ENCODE peak calls at places on chromosomes 11 and 22, in eight cellular contexts. One of them, this sample, is unnamed.

GRCh38 chr22:31075961-31076360 is 5.2 kb upstream of the SMTN start:
- DNase-seq in small intestine: no peak
- DNase-seq in Panc1: no peak
- DNase-seq in heart right ventricle: peak; percentile 91
- DNase-seq in IMR-90: peak; percentile 41
- DNase-seq in pancreas: peak; percentile 52
- DNase-seq in tibial nerve: peak; percentile 67
- DNase-seq in GM23338: no peak
- DNase-seq in this sample: peak; percentile 67

GRCh38 chr22:33300165-33300564 is 242.0 kb upstream of the SYN3 start:
- DNase-seq in tibial nerve: no peak
- DNase-seq in GM23338: no peak
- DNase-seq in pancreas: no peak
- DNase-seq in Panc1: no peak
- DNase-seq in IMR-90: no peak
- DNase-seq in heart right ventricle: peak; percentile 32
- DNase-seq in small intestine: no peak
- DNase-seq in this sample: no peak

GRCh38 chr11:61967924-61968757 is 707 bp upstream of the FTH1 start:
- DNase-seq in IMR-90: no peak
- DNase-seq in heart right ventricle: peak; percentile 56
- DNase-seq in Panc1: no peak
- DNase-seq in GM23338: peak; percentile 52
- DNase-seq in small intestine: peak; percentile 55
- DNase-seq in pancreas: peak; percentile 62
- DNase-seq in tibial nerve: no peak
- DNase-seq in this sample: no peak

GRCh38 chr22:30946354-30946753 is 22.2 kb downstream of the MORC2 start:
- DNase-seq in tibial nerve: no peak
- DNase-seq in small intestine: no peak
- DNase-seq in GM23338: no peak
- DNase-seq in pancreas: no peak
- DNase-seq in Panc1: no peak
- DNase-seq in IMR-90: no peak
- DNase-seq in heart right ventricle: no peak
- DNase-seq in this sample: no peak

GRCh38 chr22:35835998-35836691 is 118.5 kb downstream of the APOL5 start:
- DNase-seq in GM23338: peak; percentile 84
- DNase-seq in heart right ventricle: peak; percentile 57
- DNase-seq in IMR-90: peak; percentile 86
- DNase-seq in tibial nerve: peak; percentile 20
- DNase-seq in Panc1: no peak
- DNase-seq in pancreas: no peak
- DNase-seq in small intestine: peak; percentile 80
- DNase-seq in this sample: no peak

GRCh38 chr22:22431271-22432220 is 77.0 kb downstream of the ZNF280B start:
- DNase-seq in heart right ventricle: peak; percentile 59
- DNase-seq in Panc1: peak; percentile 24
- DNase-seq in tibial nerve: peak; percentile 70
- DNase-seq in small intestine: peak; percentile 55
- DNase-seq in GM23338: peak; percentile 81
- DNase-seq in IMR-90: peak; percentile 34
- DNase-seq in pancreas: peak; percentile 54
- DNase-seq in this sample: peak; percentile 6

GRCh38 chr11:133934599-133935550 is 21.9 kb downstream of the IGSF9B start:
- DNase-seq in Panc1: no peak
- DNase-seq in IMR-90: peak; percentile 19
- DNase-seq in GM23338: no peak
- DNase-seq in tibial nerve: peak; percentile 32
- DNase-seq in small intestine: peak; percentile 35
- DNase-seq in heart right ventricle: peak; percentile 81
- DNase-seq in pancreas: no peak
- DNase-seq in this sample: no peak

GRCh38 chr22:48318173-48318572 is 1509.5 kb downstream of the BRD1 start:
- DNase-seq in GM23338: no peak
- DNase-seq in pancreas: no peak
- DNase-seq in heart right ventricle: no peak
- DNase-seq in tibial nerve: no peak
- DNase-seq in IMR-90: no peak
- DNase-seq in Panc1: no peak
- DNase-seq in small intestine: no peak
- DNase-seq in this sample: no peak

GRCh38 chr11:22456993-22457748 is 119.0 kb downstream of the SLC17A6 start:
- DNase-seq in Panc1: no peak
- DNase-seq in IMR-90: no peak
- DNase-seq in heart right ventricle: no peak
- DNase-seq in tibial nerve: no peak
- DNase-seq in pancreas: no peak
- DNase-seq in small intestine: no peak
- DNase-seq in GM23338: no peak
- DNase-seq in this sample: no peak

GRCh38 chr11:110362916-110363574 is 66.6 kb upstream of the RDX start:
- DNase-seq in GM23338: peak; percentile 44
- DNase-seq in tibial nerve: no peak
- DNase-seq in Panc1: no peak
- DNase-seq in heart right ventricle: no peak
- DNase-seq in small intestine: no peak
- DNase-seq in IMR-90: no peak
- DNase-seq in pancreas: peak; percentile 32
- DNase-seq in this sample: no peak

GRCh38 chr11:65366340-65366773 is 11.8 kb downstream of the TIGD3 start:
- DNase-seq in pancreas: no peak
- DNase-seq in tibial nerve: no peak
- DNase-seq in small intestine: peak; percentile 90
- DNase-seq in GM23338: peak; percentile 91
- DNase-seq in Panc1: peak; percentile 60
- DNase-seq in IMR-90: peak; percentile 86
- DNase-seq in heart right ventricle: peak; percentile 50
- DNase-seq in this sample: no peak

GRCh38 chr22:50031189-50032091 is 18.9 kb upstream of the IL17REL start:
- DNase-seq in GM23338: no peak
- DNase-seq in tibial nerve: no peak
- DNase-seq in heart right ventricle: no peak
- DNase-seq in small intestine: no peak
- DNase-seq in pancreas: no peak
- DNase-seq in IMR-90: no peak
- DNase-seq in Panc1: no peak
- DNase-seq in this sample: no peak

GRCh38 chr11:45593992-45594391 is 71.4 kb downstream of the CHST1 start:
- DNase-seq in pancreas: no peak
- DNase-seq in tibial nerve: no peak
- DNase-seq in IMR-90: no peak
- DNase-seq in GM23338: peak; percentile 32
- DNase-seq in Panc1: no peak
- DNase-seq in small intestine: no peak
- DNase-seq in heart right ventricle: no peak
- DNase-seq in this sample: no peak

GRCh38 chr11:76123243-76123642 is 83.1 kb downstream of the WNT11 start:
- DNase-seq in small intestine: no peak
- DNase-seq in GM23338: peak; percentile 55
- DNase-seq in tibial nerve: peak; percentile 20
- DNase-seq in pancreas: no peak
- DNase-seq in Panc1: no peak
- DNase-seq in heart right ventricle: no peak
- DNase-seq in IMR-90: no peak
- DNase-seq in this sample: no peak

GRCh38 chr22:49213731-49214352 is 613.8 kb downstream of the BRD1 start:
- DNase-seq in heart right ventricle: no peak
- DNase-seq in Panc1: no peak
- DNase-seq in tibial nerve: no peak
- DNase-seq in pancreas: no peak
- DNase-seq in IMR-90: no peak
- DNase-seq in small intestine: no peak
- DNase-seq in GM23338: no peak
- DNase-seq in this sample: no peak

GRCh38 chr22:49322231-49322630 is 505.4 kb downstream of the BRD1 start:
- DNase-seq in pancreas: no peak
- DNase-seq in small intestine: no peak
- DNase-seq in Panc1: no peak
- DNase-seq in GM23338: no peak
- DNase-seq in tibial nerve: no peak
- DNase-seq in heart right ventricle: no peak
- DNase-seq in IMR-90: no peak
- DNase-seq in this sample: no peak

GRCh38 chr11:85299247-85299646 is 327.9 kb downstream of the DLG2 start:
- DNase-seq in IMR-90: no peak
- DNase-seq in Panc1: no peak
- DNase-seq in tibial nerve: no peak
- DNase-seq in pancreas: no peak
- DNase-seq in small intestine: no peak
- DNase-seq in heart right ventricle: no peak
- DNase-seq in GM23338: peak; percentile 12
- DNase-seq in this sample: no peak

DNA sequence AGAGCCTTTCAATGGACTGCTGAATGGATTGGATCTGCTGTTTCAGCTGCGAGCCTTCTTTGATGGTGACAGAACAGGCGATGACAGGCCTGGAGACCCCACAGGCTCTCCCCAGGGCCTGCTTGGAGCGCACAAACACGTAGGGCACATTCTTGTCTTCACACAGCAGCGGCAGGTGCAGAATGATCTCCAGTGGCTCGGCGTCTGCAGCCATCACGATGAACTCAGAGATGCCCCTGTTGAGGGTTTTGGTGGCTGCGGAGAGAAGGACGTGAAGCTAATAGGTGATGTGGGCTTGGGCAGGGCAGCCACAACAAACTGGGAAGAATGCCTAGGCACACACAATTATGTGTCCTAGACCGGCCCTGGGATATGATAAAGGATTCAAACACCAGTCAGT is 13.7 kb downstream of the SNU13 start:
- DNase-seq in heart right ventricle: no peak
- DNase-seq in Panc1: no peak
- DNase-seq in pancreas: no peak
- DNase-seq in GM23338: no peak
- DNase-seq in small intestine: no peak
- DNase-seq in tibial nerve: no peak
- DNase-seq in IMR-90: no peak
- DNase-seq in this sample: no peak
- H3K27ac ChIP-seq in heart right ventricle: no peak overlapping the region
- H3K27ac ChIP-seq in Panc1: no peak overlapping the region
- H3K27ac ChIP-seq in pancreas: no peak overlapping the region
- H3K27ac ChIP-seq in GM23338: no peak overlapping the region
- H3K27ac ChIP-seq in small intestine: no peak overlapping the region
- H3K27ac ChIP-seq in tibial nerve: no peak overlapping the region
- H3K27ac ChIP-seq in IMR-90: no peak overlapping the region
- H3K27ac ChIP-seq in this sample: no peak overlapping the region

GRCh38 chr11:118623291-118623655 is 15.9 kb downstream of the PHLDB1 start:
- DNase-seq in IMR-90: peak; percentile 54
- DNase-seq in GM23338: no peak
- DNase-seq in tibial nerve: no peak
- DNase-seq in pancreas: peak; percentile 52
- DNase-seq in heart right ventricle: no peak
- DNase-seq in small intestine: no peak
- DNase-seq in Panc1: no peak
- DNase-seq in this sample: no peak
- H3K4me1 ChIP-seq in IMR-90: peaks cover 33% of the 10 kb centered on the region
- H3K4me1 ChIP-seq in GM23338: peaks cover 26% of the 10 kb centered on the region
- H3K4me1 ChIP-seq in tibial nerve: peaks cover 5% of the 10 kb centered on the region
- H3K4me1 ChIP-seq in pancreas: peaks cover 6% of the 10 kb centered on the region
- H3K4me1 ChIP-seq in heart right ventricle: peaks cover 69% of the 10 kb centered on the region
- H3K4me1 ChIP-seq in small intestine: peaks cover 2% of the 10 kb centered on the region
- H3K4me1 ChIP-seq in Panc1: peaks cover 38% of the 10 kb centered on the region
- H3K4me1 ChIP-seq in this sample: peaks cover 82% of the 10 kb centered on the region

DNA sequence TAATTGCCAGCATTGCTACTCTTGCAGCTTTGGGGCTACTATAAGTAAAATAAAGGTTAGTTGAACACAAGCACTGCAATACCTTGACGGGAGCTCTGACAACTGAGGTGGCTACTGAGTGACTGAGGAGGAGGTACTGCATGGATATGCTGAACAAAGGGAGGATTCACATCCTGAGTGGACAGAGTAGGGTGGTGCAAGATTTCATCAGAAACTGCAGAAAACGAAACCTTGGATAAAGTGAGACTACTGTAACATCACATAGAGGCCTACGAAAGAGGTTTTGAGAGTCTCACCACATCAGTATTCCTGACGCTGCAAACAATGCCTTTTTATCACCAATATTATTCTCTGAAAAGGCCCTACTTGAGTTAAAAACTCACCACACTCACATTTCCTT is 3.8 kb upstream of the GPR83 start:
- DNase-seq in pancreas: no peak
- DNase-seq in tibial nerve: no peak
- DNase-seq in IMR-90: no peak
- DNase-seq in heart right ventricle: no peak
- DNase-seq in Panc1: no peak
- DNase-seq in small intestine: no peak
- DNase-seq in GM23338: no peak
- DNase-seq in this sample: no peak
- H3K27ac ChIP-seq in pancreas: no peak overlapping the region
- H3K27ac ChIP-seq in tibial nerve: no peak overlapping the region
- H3K27ac ChIP-seq in IMR-90: no peak overlapping the region
- H3K27ac ChIP-seq in heart right ventricle: no peak overlapping the region
- H3K27ac ChIP-seq in Panc1: no peak overlapping the region
- H3K27ac ChIP-seq in small intestine: no peak overlapping the region
- H3K27ac ChIP-seq in GM23338: no peak overlapping the region
- H3K27ac ChIP-seq in this sample: no peak overlapping the region

GRCh38 chr11:19075636-19076035 is 15.1 kb upstream of the MRGPRX2 start:
- DNase-seq in GM23338: no peak
- DNase-seq in tibial nerve: no peak
- DNase-seq in Panc1: no peak
- DNase-seq in IMR-90: no peak
- DNase-seq in heart right ventricle: no peak
- DNase-seq in small intestine: no peak
- DNase-seq in pancreas: no peak
- DNase-seq in this sample: no peak
- H3K4me1 ChIP-seq in GM23338: peaks cover 17% of the 10 kb centered on the region
- H3K4me1 ChIP-seq in tibial nerve: no peaks in the 10 kb centered on the region
- H3K4me1 ChIP-seq in Panc1: no peaks in the 10 kb centered on the region
- H3K4me1 ChIP-seq in IMR-90: peaks cover 3% of the 10 kb centered on the region
- H3K4me1 ChIP-seq in heart right ventricle: no peaks in the 10 kb centered on the region
- H3K4me1 ChIP-seq in small intestine: no peaks in the 10 kb centered on the region
- H3K4me1 ChIP-seq in pancreas: peaks cover 15% of the 10 kb centered on the region
- H3K4me1 ChIP-seq in this sample: no peaks in the 10 kb centered on the region

GRCh38 chr11:67629386-67630229 is at the start of gene NUDT8:
- DNase-seq in GM23338: peak; percentile 89
- DNase-seq in IMR-90: peak; percentile 68
- DNase-seq in heart right ventricle: peak; percentile 71
- DNase-seq in Panc1: no peak
- DNase-seq in tibial nerve: peak; percentile 68
- DNase-seq in small intestine: peak; percentile 84
- DNase-seq in pancreas: peak; percentile 89
- DNase-seq in this sample: peak; percentile 51
- H3K27ac ChIP-seq in GM23338: peak within 1 kb of the TSS; percentile 83
- H3K27ac ChIP-seq in IMR-90: peak within 1 kb of the TSS; percentile 61
- H3K27ac ChIP-seq in heart right ventricle: peak within 1 kb of the TSS; percentile 95
- H3K27ac ChIP-seq in Panc1: peak within 1 kb of the TSS; percentile 48
- H3K27ac ChIP-seq in tibial nerve: peak within 1 kb of the TSS; percentile 97
- H3K27ac ChIP-seq in small intestine: peak within 1 kb of the TSS; percentile 96
- H3K27ac ChIP-seq in pancreas: peak within 1 kb of the TSS; percentile 87
- H3K27ac ChIP-seq in this sample: peak within 1 kb of the TSS; percentile 91

DNA sequence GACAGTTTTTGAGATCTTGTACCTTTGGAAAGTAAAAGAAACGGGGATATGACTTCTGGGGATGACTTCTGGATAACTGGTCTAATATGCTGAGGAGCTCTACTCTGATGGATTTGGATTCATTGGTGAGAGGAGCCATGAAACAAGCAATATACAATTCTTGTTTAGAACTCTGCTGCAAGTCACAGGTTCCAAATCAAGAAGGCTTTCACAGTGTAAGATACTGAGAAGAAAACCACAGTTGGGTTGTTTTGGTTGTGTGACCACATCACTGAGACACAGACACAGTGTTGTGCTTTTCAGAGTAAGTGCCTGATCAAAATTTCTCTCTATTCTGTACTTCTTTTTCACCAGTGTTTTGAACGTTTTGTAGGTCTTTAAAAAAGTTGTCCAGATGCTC is 13.1 kb upstream of the UCP2 start:
- DNase-seq in small intestine: peak; percentile 35
- DNase-seq in GM23338: no peak
- DNase-seq in Panc1: no peak
- DNase-seq in IMR-90: no peak
- DNase-seq in heart right ventricle: no peak
- DNase-seq in tibial nerve: no peak
- DNase-seq in pancreas: no peak
- DNase-seq in this sample: no peak
- H3K4me1 ChIP-seq in small intestine: no peaks in the 10 kb centered on the region
- H3K4me1 ChIP-seq in GM23338: peaks cover 13% of the 10 kb centered on the region
- H3K4me1 ChIP-seq in Panc1: no peaks in the 10 kb centered on the region
- H3K4me1 ChIP-seq in IMR-90: no peaks in the 10 kb centered on the region
- H3K4me1 ChIP-seq in heart right ventricle: no peaks in the 10 kb centered on the region
- H3K4me1 ChIP-seq in tibial nerve: no peaks in the 10 kb centered on the region
- H3K4me1 ChIP-seq in pancreas: no peaks in the 10 kb centered on the region
- H3K4me1 ChIP-seq in this sample: no peaks in the 10 kb centered on the region